ENCODE peak calls at places on chromosomes 4 and X, in eight cellular contexts. One of them, this sample, is unnamed.

GRCh38 chr4:80071643-80072606 is 1.1 kb downstream of the ANTXR2 start:
- DNase-seq in activated effector memory CD4-positive, alpha-beta T cell treated with Interleukin-2 at 50 U/mL for 16 hours: peak
- DNase-seq in NCI-H774: peak
- DNase-seq in activated CD4-positive, CD25-positive, alpha-beta regulatory T cell: peak
- DNase-seq in AG10803: peak
- DNase-seq in glutamatergic neuron: peak
- DNase-seq in thyroid gland: peak
- DNase-seq in MV-4-11: peak
- DNase-seq in this sample: peak

GRCh38 chr4:56410247-56410646 is 23.0 kb upstream of the AASDH start:
- DNase-seq in MV-4-11: peak
- DNase-seq in activated effector memory CD4-positive, alpha-beta T cell treated with Interleukin-2 at 50 U/mL for 16 hours: no peak
- DNase-seq in AG10803: peak
- DNase-seq in NCI-H774: peak
- DNase-seq in activated CD4-positive, CD25-positive, alpha-beta regulatory T cell: no peak
- DNase-seq in thyroid gland: peak
- DNase-seq in glutamatergic neuron: no peak
- DNase-seq in this sample: no peak

GRCh38 chr4:151850751-151851150 is 89.9 kb upstream of the GATB start:
- DNase-seq in activated effector memory CD4-positive, alpha-beta T cell treated with Interleukin-2 at 50 U/mL for 16 hours: no peak
- DNase-seq in glutamatergic neuron: no peak
- DNase-seq in NCI-H774: no peak
- DNase-seq in MV-4-11: no peak
- DNase-seq in activated CD4-positive, CD25-positive, alpha-beta regulatory T cell: no peak
- DNase-seq in AG10803: no peak
- DNase-seq in thyroid gland: no peak
- DNase-seq in this sample: no peak

GRCh38 chrX:153782324-153782723 is 1.5 kb downstream of the SRPK3 start:
- DNase-seq in thyroid gland: no peak
- DNase-seq in MV-4-11: no peak
- DNase-seq in glutamatergic neuron: no peak
- DNase-seq in activated CD4-positive, CD25-positive, alpha-beta regulatory T cell: no peak
- DNase-seq in activated effector memory CD4-positive, alpha-beta T cell treated with Interleukin-2 at 50 U/mL for 16 hours: no peak
- DNase-seq in NCI-H774: peak
- DNase-seq in AG10803: no peak
- DNase-seq in this sample: no peak

GRCh38 chr4:47972181-47972580 is 44.3 kb downstream of the CNGA1 start:
- DNase-seq in thyroid gland: no peak
- DNase-seq in glutamatergic neuron: no peak
- DNase-seq in activated CD4-positive, CD25-positive, alpha-beta regulatory T cell: no peak
- DNase-seq in MV-4-11: peak
- DNase-seq in AG10803: no peak
- DNase-seq in NCI-H774: no peak
- DNase-seq in activated effector memory CD4-positive, alpha-beta T cell treated with Interleukin-2 at 50 U/mL for 16 hours: no peak
- DNase-seq in this sample: no peak

GRCh38 chr4:105998210-105998609 is 102.9 kb downstream of the NPNT start:
- DNase-seq in thyroid gland: no peak
- DNase-seq in activated effector memory CD4-positive, alpha-beta T cell treated with Interleukin-2 at 50 U/mL for 16 hours: no peak
- DNase-seq in MV-4-11: no peak
- DNase-seq in NCI-H774: no peak
- DNase-seq in activated CD4-positive, CD25-positive, alpha-beta regulatory T cell: no peak
- DNase-seq in glutamatergic neuron: no peak
- DNase-seq in AG10803: no peak
- DNase-seq in this sample: no peak

GRCh38 chr4:137572647-137573046 is 40.4 kb upstream of the PCDH18 start:
- DNase-seq in AG10803: no peak
- DNase-seq in activated effector memory CD4-positive, alpha-beta T cell treated with Interleukin-2 at 50 U/mL for 16 hours: no peak
- DNase-seq in glutamatergic neuron: no peak
- DNase-seq in activated CD4-positive, CD25-positive, alpha-beta regulatory T cell: no peak
- DNase-seq in NCI-H774: no peak
- DNase-seq in MV-4-11: no peak
- DNase-seq in thyroid gland: no peak
- DNase-seq in this sample: no peak

GRCh38 chr4:185665655-185666054 is 130.3 kb upstream of the PDLIM3 start:
- DNase-seq in NCI-H774: no peak
- DNase-seq in activated effector memory CD4-positive, alpha-beta T cell treated with Interleukin-2 at 50 U/mL for 16 hours: no peak
- DNase-seq in MV-4-11: no peak
- DNase-seq in activated CD4-positive, CD25-positive, alpha-beta regulatory T cell: no peak
- DNase-seq in thyroid gland: no peak
- DNase-seq in glutamatergic neuron: peak
- DNase-seq in AG10803: no peak
- DNase-seq in this sample: peak

GRCh38 chr4:86891785-86892638 is at the start of gene C4orf36:
- DNase-seq in activated CD4-positive, CD25-positive, alpha-beta regulatory T cell: no peak
- DNase-seq in MV-4-11: peak
- DNase-seq in NCI-H774: peak
- DNase-seq in activated effector memory CD4-positive, alpha-beta T cell treated with Interleukin-2 at 50 U/mL for 16 hours: peak
- DNase-seq in AG10803: peak
- DNase-seq in glutamatergic neuron: peak
- DNase-seq in thyroid gland: peak
- DNase-seq in this sample: peak

GRCh38 chrX:42752730-42753129 is 25.2 kb downstream of the PPP1R2C start:
- DNase-seq in activated effector memory CD4-positive, alpha-beta T cell treated with Interleukin-2 at 50 U/mL for 16 hours: no peak
- DNase-seq in thyroid gland: no peak
- DNase-seq in NCI-H774: no peak
- DNase-seq in glutamatergic neuron: no peak
- DNase-seq in MV-4-11: no peak
- DNase-seq in activated CD4-positive, CD25-positive, alpha-beta regulatory T cell: no peak
- DNase-seq in AG10803: no peak
- DNase-seq in this sample: no peak

GRCh38 chr4:140300271-140300970 is 73.0 kb upstream of the SCOC start:
- DNase-seq in activated CD4-positive, CD25-positive, alpha-beta regulatory T cell: no peak
- DNase-seq in glutamatergic neuron: no peak
- DNase-seq in MV-4-11: peak
- DNase-seq in thyroid gland: no peak
- DNase-seq in NCI-H774: no peak
- DNase-seq in activated effector memory CD4-positive, alpha-beta T cell treated with Interleukin-2 at 50 U/mL for 16 hours: no peak
- DNase-seq in AG10803: peak
- DNase-seq in this sample: no peak

GRCh38 chrX:74422576-74423288 is 1.4 kb downstream of the SLC16A2 start:
- DNase-seq in MV-4-11: no peak
- DNase-seq in NCI-H774: no peak
- DNase-seq in glutamatergic neuron: peak
- DNase-seq in AG10803: peak
- DNase-seq in thyroid gland: peak
- DNase-seq in activated effector memory CD4-positive, alpha-beta T cell treated with Interleukin-2 at 50 U/mL for 16 hours: no peak
- DNase-seq in activated CD4-positive, CD25-positive, alpha-beta regulatory T cell: no peak
- DNase-seq in this sample: peak

GRCh38 chr4:7146059-7146763 is 46.1 kb upstream of the SORCS2 start:
- DNase-seq in thyroid gland: no peak
- DNase-seq in glutamatergic neuron: no peak
- DNase-seq in AG10803: no peak
- DNase-seq in MV-4-11: no peak
- DNase-seq in activated CD4-positive, CD25-positive, alpha-beta regulatory T cell: no peak
- DNase-seq in activated effector memory CD4-positive, alpha-beta T cell treated with Interleukin-2 at 50 U/mL for 16 hours: no peak
- DNase-seq in NCI-H774: no peak
- DNase-seq in this sample: no peak

GRCh38 chr4:98506462-98507132 is 151.8 kb downstream of the TSPAN5 start:
- DNase-seq in activated CD4-positive, CD25-positive, alpha-beta regulatory T cell: no peak
- DNase-seq in AG10803: no peak
- DNase-seq in activated effector memory CD4-positive, alpha-beta T cell treated with Interleukin-2 at 50 U/mL for 16 hours: no peak
- DNase-seq in thyroid gland: no peak
- DNase-seq in NCI-H774: no peak
- DNase-seq in MV-4-11: no peak
- DNase-seq in glutamatergic neuron: no peak
- DNase-seq in this sample: no peak

GRCh38 chrX:74465424-74465823 is 44.1 kb downstream of the SLC16A2 start:
- DNase-seq in activated effector memory CD4-positive, alpha-beta T cell treated with Interleukin-2 at 50 U/mL for 16 hours: no peak
- DNase-seq in thyroid gland: no peak
- DNase-seq in AG10803: peak
- DNase-seq in MV-4-11: no peak
- DNase-seq in NCI-H774: no peak
- DNase-seq in activated CD4-positive, CD25-positive, alpha-beta regulatory T cell: no peak
- DNase-seq in glutamatergic neuron: no peak
- DNase-seq in this sample: no peak

GRCh38 chr4:143046454-143046853 is 138.3 kb upstream of the USP38 start:
- DNase-seq in NCI-H774: no peak
- DNase-seq in activated CD4-positive, CD25-positive, alpha-beta regulatory T cell: no peak
- DNase-seq in MV-4-11: no peak
- DNase-seq in activated effector memory CD4-positive, alpha-beta T cell treated with Interleukin-2 at 50 U/mL for 16 hours: no peak
- DNase-seq in AG10803: no peak
- DNase-seq in thyroid gland: no peak
- DNase-seq in glutamatergic neuron: no peak
- DNase-seq in this sample: no peak

GRCh38 chrX:12701625-12702024 is 89.6 kb upstream of the PRPS2 start:
- DNase-seq in glutamatergic neuron: peak
- DNase-seq in activated effector memory CD4-positive, alpha-beta T cell treated with Interleukin-2 at 50 U/mL for 16 hours: no peak
- DNase-seq in NCI-H774: peak
- DNase-seq in thyroid gland: peak
- DNase-seq in AG10803: peak
- DNase-seq in activated CD4-positive, CD25-positive, alpha-beta regulatory T cell: no peak
- DNase-seq in MV-4-11: peak
- DNase-seq in this sample: peak

GRCh38 chr4:14379148-14379547 is 623.1 kb upstream of the CPEB2 start:
- DNase-seq in glutamatergic neuron: no peak
- DNase-seq in MV-4-11: no peak
- DNase-seq in activated CD4-positive, CD25-positive, alpha-beta regulatory T cell: no peak
- DNase-seq in activated effector memory CD4-positive, alpha-beta T cell treated with Interleukin-2 at 50 U/mL for 16 hours: no peak
- DNase-seq in thyroid gland: no peak
- DNase-seq in AG10803: no peak
- DNase-seq in NCI-H774: no peak
- DNase-seq in this sample: no peak

GRCh38 chrX:34365482-34365881 is 233.4 kb upstream of the FAM47A start:
- DNase-seq in activated CD4-positive, CD25-positive, alpha-beta regulatory T cell: no peak
- DNase-seq in thyroid gland: no peak
- DNase-seq in NCI-H774: no peak
- DNase-seq in MV-4-11: peak
- DNase-seq in AG10803: peak
- DNase-seq in activated effector memory CD4-positive, alpha-beta T cell treated with Interleukin-2 at 50 U/mL for 16 hours: no peak
- DNase-seq in glutamatergic neuron: no peak
- DNase-seq in this sample: peak

GRCh38 chr4:47061435-47061834 is 30.1 kb downstream of the GABRB1 start:
- DNase-seq in glutamatergic neuron: no peak
- DNase-seq in MV-4-11: no peak
- DNase-seq in thyroid gland: no peak
- DNase-seq in activated effector memory CD4-positive, alpha-beta T cell treated with Interleukin-2 at 50 U/mL for 16 hours: no peak
- DNase-seq in NCI-H774: no peak
- DNase-seq in AG10803: no peak
- DNase-seq in activated CD4-positive, CD25-positive, alpha-beta regulatory T cell: no peak
- DNase-seq in this sample: no peak

GRCh38 chr4:187020681-187021080 is 297.0 kb upstream of the FAT1 start:
- DNase-seq in thyroid gland: no peak
- DNase-seq in NCI-H774: no peak
- DNase-seq in activated CD4-positive, CD25-positive, alpha-beta regulatory T cell: no peak
- DNase-seq in glutamatergic neuron: no peak
- DNase-seq in MV-4-11: no peak
- DNase-seq in activated effector memory CD4-positive, alpha-beta T cell treated with Interleukin-2 at 50 U/mL for 16 hours: no peak
- DNase-seq in AG10803: no peak
- DNase-seq in this sample: no peak

This sample was measured in SK-N-DZ.